ENCODE peak calls at places on chromosomes 16 and 17, in five cellular contexts. A is GM10248, X is BE2C, E is AG10803, K is hepatocyte. R is an unnamed sample.
A peak's percentile ranks its signal among the peaks of the same experiment; 100 is the strongest.

GRCh38 chr16:57533618-57534336 is 2.6 kb downstream of the CCDC102A start:
- DNase-seq in A (peak; percentile 14), X (peak; percentile 81), E (no peak), K (no peak), R (no peak)

GRCh38 chr16:73166394-73166971 is 118.6 kb upstream of the ZFHX3 start:
- DNase-seq in A (no peak), X (no peak), E (no peak), K (no peak), R (no peak)

GRCh38 chr17:29241015-29241963 is 5.4 kb upstream of the CRYBA1 start:
- DNase-seq in A (no peak), X (peak; percentile 21), E (peak; percentile 97), K (peak; percentile 77), R (peak; percentile 98)

GRCh38 chr16:7344806-7345416 is 12.3 kb downstream of the RBFOX1 start:
- DNase-seq in A (no peak), X (no peak), E (no peak), K (no peak), R (no peak)

GRCh38 chr16:74465851-74466685 is 44.8 kb upstream of the CLEC18B start:
- DNase-seq in A (no peak), X (no peak), E (no peak), K (no peak), R (no peak)

GRCh38 chr16:7849891-7850290 is 517.2 kb downstream of the RBFOX1 start:
- DNase-seq in A (no peak), X (no peak), E (no peak), K (no peak), R (no peak)

GRCh38 chr16:75472908-75473877 is 8.7 kb upstream of the TMEM170A start:
- DNase-seq in A (no peak), X (no peak), E (no peak), K (no peak), R (no peak)

GRCh38 chr17:32869345-32870026 is 7.4 kb downstream of the MYO1D start:
- DNase-seq in A (no peak), X (no peak), E (no peak), K (no peak), R (no peak)

GRCh38 chr17:32625971-32626370 is 139.2 kb downstream of the CDK5R1 start:
- DNase-seq in A (no peak), X (no peak), E (no peak), K (no peak), R (no peak)

GRCh38 chr17:80107231-80108021 is 6.0 kb downstream of the GAA start:
- DNase-seq in A (no peak), X (no peak), E (no peak), K (peak; percentile 3), R (no peak)

GRCh38 chr16:89243664-89244063 is 26.2 kb downstream of the ZNF778 start:
- DNase-seq in A (no peak), X (no peak), E (no peak), K (no peak), R (no peak)

GRCh38 chr16:89242795-89243200 is 25.3 kb downstream of the ZNF778 start:
- DNase-seq in A (no peak), X (no peak), E (no peak), K (no peak), R (no peak)

GRCh38 chr16:89244754-89245153 is 27.3 kb downstream of the ZNF778 start:
- DNase-seq in A (no peak), X (no peak), E (no peak), K (no peak), R (no peak)

GRCh38 chr16:89237733-89238132 is 20.2 kb downstream of the ZNF778 start:
- DNase-seq in A (no peak), X (no peak), E (no peak), K (no peak), R (no peak)

DNA sequence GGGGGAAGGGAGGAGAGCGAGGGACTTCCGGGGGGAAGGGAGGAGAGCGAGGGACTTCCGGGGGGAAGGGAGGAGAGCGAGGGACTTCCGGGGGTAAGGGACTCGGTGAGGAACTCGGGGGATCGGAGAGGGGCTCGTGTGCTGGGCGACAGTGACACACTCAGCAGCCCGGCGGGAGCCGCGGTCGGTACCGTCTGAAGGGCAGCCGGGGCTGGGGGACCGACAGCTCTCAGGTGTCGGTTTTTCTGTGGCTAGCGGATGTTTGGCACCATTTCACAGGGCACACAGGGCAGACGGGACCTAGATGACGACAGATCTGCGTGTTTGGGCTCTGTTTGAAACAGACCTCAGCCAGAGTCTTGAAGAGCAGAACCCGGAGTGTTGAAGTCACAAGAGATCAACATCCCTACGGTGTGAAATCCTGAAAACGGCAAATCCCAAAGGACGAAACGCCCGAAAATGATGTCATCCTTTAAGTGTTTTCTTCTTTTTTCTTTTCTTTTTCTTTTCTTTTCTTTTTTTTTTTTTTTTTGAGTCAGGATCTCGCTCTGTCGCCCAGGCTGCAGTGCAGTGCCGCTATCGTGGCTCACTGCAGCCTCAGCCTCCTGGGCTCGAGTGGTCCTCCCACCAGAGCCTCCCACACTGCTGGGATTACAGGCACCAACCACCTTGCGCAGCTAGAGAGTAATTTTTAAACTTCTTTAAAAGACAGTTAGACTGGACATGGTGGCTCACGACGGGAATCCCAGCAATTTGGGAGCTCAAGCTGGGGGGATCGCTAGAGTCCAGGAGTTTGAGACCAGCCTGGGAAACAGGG is 23.9 kb downstream of the ZNF778 start:
- DNase-seq in A (peak; percentile 81), X (peak; percentile 82), E (peak; percentile 86), K (peak; percentile 81), R (peak; percentile 66)
- TF ChIP-seq CTCF in A (no peak), X (no peak), E (no peak), K (no peak), R (no peak)

DNA sequence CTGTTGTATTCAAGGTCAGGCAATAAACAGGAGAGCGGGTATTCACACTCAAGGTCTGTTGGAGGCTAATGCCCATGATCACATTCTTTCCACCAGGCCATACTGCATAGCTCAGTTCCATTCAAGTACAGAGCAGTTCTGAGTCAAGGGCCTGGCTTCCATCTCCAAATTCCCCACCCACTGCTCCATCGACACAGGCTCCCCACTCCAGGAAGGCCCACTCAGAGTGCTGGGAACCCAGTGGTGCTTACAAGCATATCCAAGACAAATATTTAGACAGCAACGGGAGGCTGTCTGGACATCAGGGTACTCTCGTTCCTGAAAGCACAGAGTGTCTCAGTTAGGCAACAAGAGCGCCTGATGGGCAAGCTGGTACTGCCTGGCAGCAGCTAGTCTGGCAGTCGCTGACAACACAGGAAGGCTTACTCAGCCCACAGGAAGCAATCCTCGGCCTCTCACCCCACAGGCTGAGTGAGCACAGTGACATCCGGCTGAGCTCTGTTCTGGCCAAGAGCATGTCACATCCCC is 40.9 kb downstream of the RFFL start:
- DNase-seq in A (peak; percentile 58), X (no peak), E (peak; percentile 78), K (peak; percentile 77), R (peak; percentile 90)
- TF ChIP-seq CTCF in A (no peak), X (no peak), E (peak; percentile 27), K (no peak), R (peak; percentile 32)

DNA sequence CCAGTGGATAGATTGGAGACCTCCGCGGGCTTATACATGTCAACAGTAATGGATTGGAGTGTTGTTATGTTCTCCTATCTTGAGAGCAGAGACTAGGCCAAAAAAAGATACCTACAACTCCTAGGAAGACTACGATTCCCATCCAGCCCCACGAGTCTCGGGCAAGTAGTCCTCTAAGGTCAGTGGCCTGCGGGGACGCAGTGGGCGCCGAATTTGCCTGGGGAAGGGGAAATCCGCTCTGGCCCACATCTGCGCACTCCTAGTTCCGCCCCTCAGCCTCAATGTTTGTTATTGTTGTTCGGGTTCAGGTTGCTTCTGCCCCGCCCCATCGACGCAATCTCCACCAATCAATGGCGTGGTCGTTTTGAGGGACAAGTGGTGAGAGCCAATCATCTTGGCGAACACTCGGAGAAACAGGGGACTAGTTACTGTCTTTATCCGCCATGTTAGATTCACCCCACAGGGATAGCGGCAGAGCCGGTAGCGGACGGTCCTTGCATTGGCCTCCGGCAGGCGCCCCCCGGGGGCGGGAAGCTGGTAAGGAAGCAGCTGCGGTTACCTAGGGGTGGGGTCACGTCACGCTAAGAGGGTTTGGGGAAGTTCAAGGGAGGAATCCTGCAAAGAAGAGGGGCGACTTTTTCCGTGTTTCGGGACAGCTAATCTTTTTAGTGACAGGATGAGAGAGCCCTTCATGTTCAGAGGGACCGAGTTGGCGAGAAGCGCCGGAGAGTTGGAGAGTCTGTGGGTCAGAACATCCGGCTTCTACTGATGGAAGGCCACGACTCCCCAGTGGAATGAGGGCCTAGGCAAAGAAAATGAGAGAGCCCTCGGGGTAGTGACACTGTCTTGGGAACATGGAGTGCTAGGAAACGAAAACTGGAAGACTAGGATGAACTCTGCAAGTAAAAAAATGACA is at the start of gene NBR1:
- DNase-seq in A (peak; percentile 96), X (peak; percentile 94), E (peak; percentile 98), K (peak; percentile 97), R (peak; percentile 96)
- TF ChIP-seq CTCF in A (peak; percentile 30), X (peak; percentile 26), E (peak; percentile 24), K (peak; percentile 15), R (peak; percentile 56)

GRCh38 chr16:60731329-60731728 is 1304.9 kb downstream of the CDH8 start:
- DNase-seq in A (no peak), X (no peak), E (peak; percentile 42), K (no peak), R (no peak)
- TF ChIP-seq CTCF in A (no peak), X (no peak), E (no peak), K (no peak), R (no peak)

R was measured in HFFc6.